ENCODE peak calls at places on chromosomes 4 and X, in nine cellular contexts. Y is heart left ventricle, B is right cardiac atrium, H is upper lobe of left lung, E is lower lobe of right lung, C is gastrocnemius medialis, K is HCT116, V is pancreas, Q is upper lobe of right lung. G is an unnamed sample.

GRCh38 chr4:75285837-75286236 is 228.4 kb downstream of the RCHY1 start:
- ATAC-seq in C (no peak), H (no peak), E (no peak), Q (no peak), Y (no peak), B (no peak), K (no peak), V (no peak), G (no peak)

GRCh38 chr4:3416270-3416669 is 25.5 kb upstream of the HGFAC start:
- ATAC-seq in K (no peak), B (no peak), V (no peak), C (no peak), H (no peak), E (no peak), Q (no peak), Y (no peak), G (no peak)

GRCh38 chr4:177696438-177696966 is 254.3 kb upstream of the AGA start:
- ATAC-seq in Y (no peak), C (no peak), E (no peak), K (no peak), Q (no peak), V (no peak), B (no peak), H (no peak), G (no peak)

GRCh38 chrX:131746491-131746968 is 202.7 kb downstream of the OR13H1 start:
- ATAC-seq in C (no peak), Y (no peak), H (peak; percentile 88), Q (no peak), B (no peak), V (peak; percentile 77), E (no peak), K (peak; percentile 44), G (peak; percentile 83)

GRCh38 chr4:182847543-182847942 is 69.6 kb downstream of the DCTD start:
- ATAC-seq in C (no peak), B (no peak), E (no peak), Y (no peak), Q (no peak), K (no peak), V (no peak), H (no peak), G (no peak)

GRCh38 chrX:108439961-108440696 is 491 bp downstream of the COL4A5 start:
- ATAC-seq in Q (no peak), K (peak; percentile 69), B (peak; percentile 55), E (no peak), Y (peak; percentile 56), V (peak; percentile 77), C (peak; percentile 64), H (no peak), G (peak; percentile 41)

GRCh38 chrX:118352566-118352965 is 6.7 kb downstream of the WDR44 start:
- ATAC-seq in Q (no peak), V (no peak), C (no peak), E (no peak), K (no peak), Y (no peak), H (no peak), B (no peak), G (no peak)

GRCh38 chrX:136519069-136519468 is 12.9 kb upstream of the VGLL1 start:
- ATAC-seq in Y (no peak), K (no peak), V (no peak), E (no peak), B (no peak), H (no peak), C (no peak), Q (no peak), G (no peak)

GRCh38 chr4:37864786-37865185 is 26.1 kb upstream of the TBC1D1 start:
- ATAC-seq in E (peak; percentile 66), H (no peak), B (peak; percentile 22), K (no peak), Y (no peak), C (no peak), V (peak; percentile 68), Q (peak; percentile 87), G (no peak)

GRCh38 chrX:29453333-29453732 is 762.0 kb upstream of the MAGEB2 start:
- ATAC-seq in B (no peak), Q (no peak), K (no peak), E (no peak), C (no peak), Y (no peak), H (no peak), V (no peak), G (no peak)

GRCh38 chr4:101191302-101192098 is 155.8 kb downstream of the PPP3CA start:
- ATAC-seq in E (peak; percentile 93), Y (peak; percentile 99), C (peak; percentile 99), K (no peak), H (peak; percentile 83), V (peak; percentile 99), B (peak; percentile 99), Q (peak; percentile 89), G (peak; percentile 94)

GRCh38 chr4:6546681-6547447 is 28.1 kb upstream of the MAN2B2 start:
- ATAC-seq in B (no peak), H (no peak), Q (peak; percentile 81), Y (no peak), V (peak; percentile 91), E (peak; percentile 68), C (peak; percentile 24), K (peak; percentile 82), G (no peak)

GRCh38 chr4:95596676-95597075 is 47.9 kb upstream of the UNC5C start:
- ATAC-seq in V (no peak), B (no peak), H (no peak), E (no peak), K (no peak), Y (no peak), C (no peak), Q (no peak), G (no peak)

GRCh38 chrX:150198776-150199175 is 164.3 kb upstream of the MAMLD1 start:
- ATAC-seq in Y (no peak), V (no peak), B (no peak), E (no peak), C (no peak), Q (no peak), K (no peak), H (no peak), G (no peak)

GRCh38 chr4:48203819-48204218 is 65.8 kb downstream of the TEC start:
- ATAC-seq in K (no peak), E (no peak), H (no peak), Q (no peak), C (no peak), B (no peak), Y (peak; percentile 73), V (no peak), G (no peak)

GRCh38 chrX:83510466-83511181 is 2.5 kb downstream of the POU3F4 start:
- ATAC-seq in Y (no peak), B (no peak), V (no peak), C (no peak), E (no peak), H (peak; percentile 26), K (no peak), Q (no peak), G (no peak)

GRCh38 chr4:33924801-33925200 is 2319.5 kb downstream of the ARAP2 start:
- ATAC-seq in C (no peak), V (no peak), Y (no peak), H (no peak), B (no peak), K (peak; percentile 12), Q (no peak), E (no peak), G (no peak)

GRCh38 chr4:73436674-73437557 is 895 bp downstream of the AFP start:
- ATAC-seq in C (no peak), B (no peak), K (no peak), E (no peak), H (no peak), V (no peak), Y (no peak), Q (no peak), G (no peak)

GRCh38 chr4:81485310-81485980 is 13.7 kb upstream of the RASGEF1B start:
- ATAC-seq in E (no peak), Q (no peak), K (no peak), H (no peak), C (no peak), V (no peak), Y (no peak), B (peak; percentile 31), G (no peak)

GRCh38 chr4:185128272-185129119 is 14.6 kb upstream of the SLC25A4 start:
- ATAC-seq in V (peak; percentile 73), Y (peak; percentile 66), E (peak; percentile 74), K (no peak), H (peak; percentile 69), B (peak; percentile 66), Q (peak; percentile 76), C (peak; percentile 76), G (peak; percentile 69)
- H3K27ac ChIP-seq in V (peak overlapping the region; percentile 58), Y (peak overlapping the region; percentile 90), E (peak overlapping the region; percentile 44), K (no peak overlapping the region), H (peak overlapping the region; percentile 75), B (peak overlapping the region; percentile 66), Q (peak overlapping the region; percentile 39), C (peak overlapping the region; percentile 85), G (peak overlapping the region; percentile 88)

GRCh38 chrX:40912166-40912565 is 173.1 kb upstream of the USP9X start:
- ATAC-seq in Q (no peak), H (no peak), B (no peak), V (no peak), Y (no peak), K (no peak), C (no peak), E (no peak), G (no peak)
- H3K27ac ChIP-seq in Q (no peak overlapping the region), H (no peak overlapping the region), B (no peak overlapping the region), V (no peak overlapping the region), Y (no peak overlapping the region), K (no peak overlapping the region), C (no peak overlapping the region), E (no peak overlapping the region), G (no peak overlapping the region)

DNA sequence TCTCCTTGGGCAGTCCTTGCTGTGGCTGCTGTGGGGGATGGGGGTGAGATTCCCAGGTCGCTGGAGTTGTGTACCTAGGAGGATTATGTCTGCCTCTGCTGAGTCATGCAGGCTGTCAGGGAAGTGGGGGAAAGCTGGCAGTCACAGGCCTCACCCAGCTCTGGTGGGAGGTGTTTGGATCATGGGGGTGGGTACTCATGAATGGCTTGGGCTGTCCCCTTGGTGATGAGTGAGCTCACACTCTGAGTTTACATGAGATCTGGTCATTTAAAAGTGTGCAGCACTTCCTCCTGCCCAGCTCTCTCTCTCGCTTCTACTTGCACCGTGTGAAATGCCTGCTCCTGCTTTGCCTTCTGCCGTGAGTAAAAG is 24.6 kb upstream of the PDLIM3 start:
- ATAC-seq in V (peak; percentile 93), K (peak; percentile 69), Q (peak; percentile 45), B (peak; percentile 60), E (peak; percentile 63), C (peak; percentile 64), H (no peak), Y (no peak), G (peak; percentile 80)
- H3K27ac ChIP-seq in V (peak overlapping the region; percentile 69), K (peak overlapping the region; percentile 46), Q (no peak overlapping the region), B (peak overlapping the region; percentile 26), E (no peak overlapping the region), C (peak overlapping the region; percentile 66), H (no peak overlapping the region), Y (peak overlapping the region; percentile 51), G (peak overlapping the region; percentile 49)

DNA sequence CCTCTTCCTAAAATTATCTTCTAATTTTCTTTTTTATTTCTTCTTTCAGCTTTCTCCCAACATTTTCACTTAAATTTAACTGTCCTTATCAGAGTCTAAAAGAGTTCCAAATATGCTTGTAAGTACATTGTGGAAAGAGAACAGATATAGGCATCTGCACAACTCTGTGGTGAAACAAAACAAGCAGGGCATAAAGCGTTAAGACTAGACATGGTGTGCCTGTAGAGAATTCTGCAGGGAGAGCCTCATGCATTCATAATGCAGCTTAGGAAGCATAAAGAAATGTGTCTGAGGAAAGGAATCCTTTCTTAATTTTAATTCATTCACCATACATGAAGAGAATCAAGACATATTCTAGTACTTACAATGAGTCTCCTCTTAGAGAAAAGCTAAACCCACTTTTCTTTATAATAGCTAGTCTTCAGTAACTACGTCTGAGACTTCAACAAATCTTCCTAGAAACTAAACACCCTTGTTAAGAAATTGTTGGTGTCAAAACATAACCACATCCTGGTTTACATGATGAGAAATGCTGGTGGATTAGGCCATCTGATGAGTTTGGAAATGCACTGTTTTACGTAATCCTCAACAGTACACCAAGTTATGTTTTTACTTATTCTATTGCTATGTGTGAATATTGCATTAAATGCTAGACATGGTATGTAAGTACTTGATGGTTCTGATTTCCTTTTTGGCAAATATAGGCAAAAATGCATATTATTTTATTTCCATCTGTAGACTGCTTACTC is 307.8 kb upstream of the GIMD1 start:
- ATAC-seq in B (no peak), C (no peak), E (peak; percentile 38), K (no peak), V (peak; percentile 19), Y (no peak), Q (peak; percentile 52), H (no peak), G (no peak)
- H3K27ac ChIP-seq in B (no peak overlapping the region), C (no peak overlapping the region), E (no peak overlapping the region), K (no peak overlapping the region), V (no peak overlapping the region), Y (no peak overlapping the region), Q (no peak overlapping the region), H (peak overlapping the region; percentile 30), G (no peak overlapping the region)

G was measured in gastroesophageal sphincter.